ENCODE peak calls at places on chromosome 22, in nine cellular contexts. Q is K562, G is testis, U is heart left ventricle, H is H1, O is A549, C is suprapubic skin, K is HCT116, V is right lobe of liver. N is an unnamed sample.

GRCh38 chr22:42299586-42300285 is 29.3 kb upstream of the TCF20 start:
- DNase-seq in O (no peak), C (no peak), H (no peak), G (peak), V (no peak), Q (peak), U (no peak), K (no peak), N (peak)

GRCh38 chr22:31619611-31620300 is 42.3 kb downstream of the PISD start:
- DNase-seq in C (no peak), K (no peak), H (no peak), U (no peak), G (no peak), Q (no peak), O (no peak), V (no peak), N (no peak)

GRCh38 chr22:50620861-50621490 is 7.0 kb downstream of the ARSA start:
- DNase-seq in V (no peak), C (no peak), U (no peak), K (no peak), O (no peak), G (no peak), Q (no peak), H (no peak), N (peak)

GRCh38 chr22:50729391-50730012 is 8.5 kb upstream of the ACR start:
- DNase-seq in K (no peak), G (no peak), H (no peak), V (no peak), C (peak), U (peak), O (no peak), Q (no peak), N (peak)

GRCh38 chr22:29314537-29315285 is 786 bp downstream of the RASL10A start:
- DNase-seq in Q (no peak), O (no peak), G (no peak), C (peak), H (peak), K (no peak), V (no peak), U (no peak), N (no peak)

GRCh38 chr22:31451709-31452571 is 37.7 kb downstream of the EIF4ENIF1 start:
- DNase-seq in U (no peak), Q (peak), V (no peak), C (no peak), O (peak), H (no peak), K (peak), G (no peak), N (no peak)

GRCh38 chr22:31556627-31557203 is 60.4 kb downstream of the SFI1 start:
- DNase-seq in C (no peak), U (no peak), H (no peak), O (peak), V (no peak), G (no peak), K (peak), Q (peak), N (no peak)

GRCh38 chr22:47269689-47270088 is 507.2 kb downstream of the TBC1D22A start:
- DNase-seq in G (no peak), C (peak), V (no peak), H (no peak), U (no peak), O (no peak), K (no peak), Q (no peak), N (no peak)

GRCh38 chr22:31926969-31927368 is 17.4 kb upstream of the YWHAH start:
- DNase-seq in K (no peak), H (peak), U (no peak), G (no peak), V (no peak), C (no peak), O (no peak), Q (peak), N (no peak)

GRCh38 chr22:41976070-41976901 is 7.0 kb downstream of the SEPTIN3 start:
- DNase-seq in V (peak), C (no peak), Q (no peak), U (no peak), K (no peak), H (peak), G (peak), O (no peak), N (peak)

DNA sequence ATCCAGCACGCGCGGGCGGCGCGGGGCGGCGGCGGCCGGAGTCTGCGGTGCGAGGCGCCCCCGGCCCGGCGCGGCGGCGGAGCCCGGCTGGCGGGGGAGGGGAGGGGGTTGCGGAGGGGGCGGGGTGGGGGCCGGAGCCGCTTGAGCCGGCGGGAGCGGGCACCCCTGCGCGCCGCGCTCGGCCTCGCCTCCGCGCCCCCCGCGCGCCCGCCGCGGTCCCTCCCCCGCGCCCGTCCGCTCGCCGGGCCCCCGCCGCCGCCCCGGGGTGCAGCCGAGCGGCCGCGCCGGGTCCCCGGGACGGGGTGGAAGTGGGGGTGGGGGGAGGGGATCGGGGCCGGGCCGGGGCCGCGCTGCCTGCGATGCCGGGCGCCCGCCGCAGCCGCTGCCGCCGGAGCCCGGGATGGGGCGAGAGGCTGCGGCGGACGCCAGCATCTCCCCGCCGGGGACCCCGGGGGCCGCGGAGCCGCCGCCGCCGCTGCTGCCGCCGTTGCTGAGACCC is 284 bp downstream of the MGAT3 start:
- DNase-seq in U (no peak), H (no peak), K (no peak), V (no peak), O (no peak), Q (peak), G (no peak), C (no peak), N (no peak)
- H3K4me3 ChIP-seq in U (peak), H (peak), K (no peak), V (no peak), O (peak), Q (peak), G (peak), C (peak), N (peak)

GRCh38 chr22:37633693-37634504 is 5.6 kb upstream of the SH3BP1 start:
- DNase-seq in O (no peak), H (peak), G (peak), Q (peak), V (peak), C (peak), U (peak), K (no peak), N (peak)
- TF ChIP-seq CTCF in O (no peak), H (peak), G (peak), Q (peak), V (no peak), C (no peak), U (peak), K (no peak), N (no peak)

GRCh38 chr22:45292675-45293402 is 8.1 kb downstream of the UPK3A start:
- DNase-seq in C (no peak), Q (no peak), G (no peak), U (no peak), V (no peak), O (no peak), K (no peak), H (no peak), N (no peak)

GRCh38 chr22:45295492-45295891 is 10.7 kb downstream of the UPK3A start:
- DNase-seq in U (no peak), G (no peak), K (no peak), Q (no peak), V (no peak), C (no peak), O (no peak), H (no peak), N (no peak)

GRCh38 chr22:45294030-45294429 is 9.3 kb downstream of the UPK3A start:
- DNase-seq in O (no peak), Q (no peak), V (no peak), G (no peak), K (no peak), U (no peak), C (no peak), H (no peak), N (no peak)

GRCh38 chr22:45298934-45299505 is 10.7 kb upstream of the FAM118A start:
- DNase-seq in H (no peak), O (no peak), U (no peak), K (no peak), C (no peak), V (no peak), Q (no peak), G (no peak), N (no peak)

DNA sequence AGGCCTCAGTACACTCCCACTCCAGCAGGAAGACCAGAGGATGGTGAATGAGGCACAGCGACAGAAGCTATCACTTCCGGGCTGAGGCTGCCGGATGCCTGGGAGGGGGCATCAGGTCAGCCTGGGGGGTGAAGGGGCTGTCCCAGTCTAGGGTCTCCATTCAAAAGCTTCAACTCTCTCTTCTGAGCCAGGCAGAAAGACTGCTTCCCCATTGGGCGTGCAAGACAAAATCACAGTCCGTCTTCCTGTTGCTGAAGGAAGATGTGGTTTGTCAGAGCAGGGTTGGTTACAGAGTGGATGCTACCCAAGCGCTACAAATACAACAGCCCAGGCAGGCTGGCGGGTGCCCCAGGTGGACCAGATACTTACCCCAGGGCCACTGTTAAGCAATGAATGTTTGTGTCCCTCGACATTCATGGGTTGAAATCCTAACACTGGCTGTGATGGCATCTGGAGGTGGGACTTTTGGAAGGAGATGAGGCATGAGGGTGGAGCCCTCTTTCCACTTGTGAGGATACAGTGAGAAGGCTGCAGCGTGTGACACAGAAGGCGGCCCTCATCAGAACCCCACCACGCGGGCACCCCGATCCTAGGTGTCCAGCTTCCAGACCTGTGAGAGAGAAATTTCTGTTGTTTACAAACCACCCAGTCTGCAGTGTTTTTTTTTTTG is 12.0 kb downstream of the UPK3A start:
- DNase-seq in C (no peak), K (no peak), O (no peak), Q (no peak), G (no peak), H (no peak), V (no peak), U (no peak), N (peak)
- TF ChIP-seq POLR2A in C (no peak), K (no peak), O (no peak), Q (no peak), G (no peak), H (no peak), V (no peak), U (no peak), N (no peak)

GRCh38 chr22:35893698-35894097 is 134.9 kb downstream of the RBFOX2 start:
- DNase-seq in K (no peak), U (no peak), V (no peak), H (no peak), O (no peak), G (peak), C (no peak), Q (no peak), N (no peak)

GRCh38 chr22:35892192-35892591 is 136.4 kb downstream of the RBFOX2 start:
- DNase-seq in C (no peak), U (no peak), O (no peak), V (no peak), H (no peak), G (no peak), K (no peak), Q (no peak), N (no peak)

GRCh38 chr22:35894464-35894878 is 134.2 kb downstream of the RBFOX2 start:
- DNase-seq in O (no peak), V (no peak), H (no peak), U (peak), Q (no peak), K (no peak), G (peak), C (no peak), N (no peak)

GRCh38 chr22:35889071-35889470 is 139.6 kb downstream of the RBFOX2 start:
- DNase-seq in O (no peak), K (no peak), H (no peak), U (no peak), V (no peak), C (no peak), G (no peak), Q (no peak), N (no peak)

DNA sequence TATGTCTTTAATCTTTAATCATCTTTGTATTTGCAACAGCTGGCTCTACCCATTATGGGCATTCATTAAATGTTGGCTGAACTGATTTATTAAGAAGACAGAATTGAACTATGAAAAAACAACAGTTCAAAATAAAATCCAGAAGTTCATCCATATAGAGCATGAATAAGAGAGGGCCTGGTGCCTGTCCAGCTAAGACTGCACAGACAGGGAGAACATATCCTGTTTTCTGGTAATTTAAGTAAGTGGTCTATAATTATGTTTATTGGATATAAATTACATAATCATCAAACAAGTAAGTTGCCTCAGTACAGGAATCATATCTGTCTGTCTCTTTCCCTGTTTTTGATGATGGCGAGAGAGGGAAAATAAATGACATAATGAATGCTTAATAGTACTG is 137.2 kb downstream of the RBFOX2 start:
- DNase-seq in C (no peak), V (no peak), O (no peak), U (no peak), G (no peak), K (no peak), Q (no peak), H (no peak), N (no peak)
- H3K4me3 ChIP-seq in C (no peak), V (no peak), O (no peak), U (no peak), G (no peak), K (no peak), Q (no peak), H (no peak), N (no peak)

GRCh38 chr22:20205964-20206708 is 55.3 kb upstream of the CCDC188 start:
- DNase-seq in U (peak), O (peak), H (no peak), G (peak), K (peak), V (peak), Q (peak), C (no peak), N (peak)
- TF ChIP-seq CTCF in U (no peak), O (no peak), H (no peak), G (no peak), K (no peak), V (no peak), Q (no peak), C (no peak), N (peak)